ENCODE peak calls at places on chromosomes 1 and 21, in five cellular contexts. T is NB4, W is transverse colon, K is prostate gland, D is GM12878. R is an unnamed sample.

GRCh38 chr1:116738673-116739370 is 15.4 kb upstream of the CD2 start:
- DNase-seq in T (no peak), D (peak), W (no peak), K (no peak), R (no peak)

GRCh38 chr1:186722711-186723309 is 42.6 kb upstream of the PTGS2 start:
- DNase-seq in W (no peak), D (no peak), K (no peak), T (peak), R (peak)

GRCh38 chr21:44848821-44849521 is 24.5 kb downstream of the PTTG1IP start:
- DNase-seq in K (no peak), W (no peak), T (no peak), D (no peak), R (no peak)

GRCh38 chr1:41712687-41713086 is 206.0 kb downstream of the HIVEP3 start:
- DNase-seq in D (no peak), T (no peak), W (no peak), K (no peak), R (no peak)

GRCh38 chr1:209819059-209819458 is 8.7 kb upstream of the UTP25 start:
- DNase-seq in K (no peak), W (no peak), D (no peak), T (no peak), R (no peak)

GRCh38 chr1:208782186-208782585 is 538.0 kb upstream of the PLXNA2 start:
- DNase-seq in T (no peak), D (no peak), W (no peak), K (no peak), R (no peak)

GRCh38 chr1:187383366-187383765 is 554.6 kb downstream of the PLA2G4A start:
- DNase-seq in K (no peak), D (no peak), W (no peak), T (peak), R (peak)

GRCh38 chr1:151802372-151802771 is 2.8 kb downstream of the LINGO4 start:
- DNase-seq in T (no peak), D (no peak), K (no peak), W (no peak), R (no peak)

GRCh38 chr1:201649776-201650607 is 111.1 kb downstream of the NAV1 start:
- DNase-seq in T (no peak), W (peak), D (no peak), K (peak), R (peak)

GRCh38 chr1:145806408-145806807 is 17.5 kb downstream of the RNF115 start:
- DNase-seq in T (no peak), D (no peak), K (no peak), W (no peak), R (no peak)

GRCh38 chr21:45892156-45892919 is 89.2 kb upstream of the COL6A1 start:
- DNase-seq in T (peak), K (no peak), W (peak), D (no peak), R (no peak)

GRCh38 chr1:33634806-33635205 is 162.4 kb downstream of the ZSCAN20 start:
- DNase-seq in W (peak), D (no peak), T (peak), K (no peak), R (peak)

GRCh38 chr21:36768496-36768895 is 69.6 kb downstream of the SIM2 start:
- DNase-seq in D (no peak), W (no peak), T (no peak), K (no peak), R (no peak)

GRCh38 chr1:107964397-107965111 is 426 bp downstream of the VAV3 start:
- DNase-seq in W (peak), K (peak), D (no peak), T (no peak), R (peak)

GRCh38 chr1:154955039-154955717 is 721 bp downstream of the PBXIP1 start:
- DNase-seq in T (peak), W (peak), D (no peak), K (no peak), R (peak)

GRCh38 chr1:99003911-99004269 is 771 bp downstream of the PLPPR5 start:
- DNase-seq in T (no peak), W (no peak), K (no peak), D (no peak), R (no peak)

GRCh38 chr1:231628207-231628876 is 1.8 kb downstream of the DISC1 start:
- DNase-seq in T (no peak), K (no peak), D (no peak), W (no peak), R (peak)

GRCh38 chr1:72271555-72272096 is 10.7 kb downstream of the NEGR1 start:
- DNase-seq in K (no peak), W (no peak), D (no peak), T (no peak), R (no peak)

GRCh38 chr1:245598524-245599310 is 443.9 kb downstream of the KIF26B start:
- DNase-seq in D (no peak), W (no peak), T (no peak), K (no peak), R (no peak)

GRCh38 chr1:176241385-176242015 is 34.4 kb upstream of the COP1 start:
- DNase-seq in W (no peak), D (no peak), K (no peak), T (peak), R (peak)

GRCh38 chr1:236120725-236121153 is 21.6 kb upstream of the GPR137B start:
- DNase-seq in D (peak), T (no peak), W (no peak), K (no peak), R (no peak)

GRCh38 chr1:31745898-31746668 is 18.1 kb downstream of the ADGRB2 start:
- DNase-seq in K (no peak), D (no peak), T (no peak), W (no peak), R (no peak)

GRCh38 chr1:212760126-212760823 is 31.3 kb downstream of the NSL1 start:
- DNase-seq in T (peak), K (no peak), W (peak), D (no peak), R (peak)

GRCh38 chr21:46434322-46434958 is 24.3 kb upstream of the DIP2A start:
- DNase-seq in T (no peak), W (no peak), D (no peak), K (no peak), R (no peak)

GRCh38 chr21:45478115-45478801 is 64.0 kb downstream of the SLC19A1 start:
- DNase-seq in W (peak), K (peak), D (no peak), T (peak), R (peak)

GRCh38 chr1:22451702-22452400 is at the start of gene ZBTB40:
- DNase-seq in K (peak), T (peak), D (peak), W (peak), R (peak)
- TF ChIP-seq POLR2A in K (peak), T (peak), D (peak), W (peak), R (peak)

GRCh38 chr1:58626293-58626692 is 49.2 kb upstream of the TACSTD2 start:
- DNase-seq in D (no peak), W (no peak), K (no peak), T (no peak), R (no peak)
- TF ChIP-seq POLR2A in D (no peak), W (no peak), K (no peak), T (no peak), R (no peak)

GRCh38 chr1:10032287-10032589 is 520 bp upstream of the UBE4B start:
- DNase-seq in T (no peak), D (no peak), K (no peak), W (no peak), R (no peak)
- TF ChIP-seq POLR2A in T (no peak), D (no peak), K (no peak), W (no peak), R (no peak)

DNA sequence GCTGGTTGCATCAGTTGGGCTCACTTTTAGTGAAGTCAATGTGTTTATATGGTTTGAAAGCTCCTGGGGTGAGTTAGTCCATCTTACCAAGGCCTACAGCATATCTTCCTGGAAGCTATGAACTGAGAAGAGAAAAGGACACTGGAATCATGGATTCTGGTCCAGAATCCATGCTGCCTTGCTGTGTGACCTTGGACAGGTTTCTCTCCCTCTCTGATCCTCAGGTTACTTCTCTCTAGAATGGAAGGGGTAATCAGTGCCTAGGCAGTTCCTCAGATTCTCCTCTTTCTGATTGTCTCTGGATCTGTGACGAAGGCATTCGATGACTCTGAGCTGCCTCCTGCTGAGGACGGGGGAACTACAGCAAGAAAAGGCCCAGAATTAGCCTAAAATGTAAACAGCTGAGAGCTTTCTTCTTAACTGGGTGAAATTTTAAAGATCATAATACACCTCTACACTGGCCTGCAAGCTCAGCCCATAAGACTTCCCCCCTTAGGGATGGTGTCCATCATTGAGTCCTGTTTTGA is 425.0 kb upstream of the VAMP3 start:
- DNase-seq in W (no peak), D (no peak), T (no peak), K (no peak), R (no peak)
- TF ChIP-seq POLR2A in W (no peak), D (no peak), T (no peak), K (no peak), R (no peak)

GRCh38 chr1:115069626-115070308 is 19.5 kb downstream of the TSPAN2 start:
- DNase-seq in T (no peak), W (no peak), K (no peak), D (no peak), R (no peak)
- TF ChIP-seq POLR2A in T (no peak), W (no peak), K (no peak), D (no peak), R (no peak)

R was measured in erythroblast.